ENCODE peak calls at places on chromosomes 6 and 20, in five cellular contexts. X is stimulated activated CD4-positive, alpha-beta T cell treated with anti-CD3 and anti-CD28 coated beads, Interleukin-15, amount 100 ng/mL, for 1 hour; M is left ventricle myocardium superior; S is psoas muscle; Q is mesothelial cell of epicardium. G is an unnamed sample.

GRCh38 chr20:24747881-24748595 is 201.0 kb upstream of the CST7 start:
- DNase-seq in Q (no peak), S (no peak), X (no peak), M (no peak), G (no peak)

GRCh38 chr6:44675449-44675848 is 287.9 kb downstream of the CDC5L start:
- DNase-seq in Q (no peak), M (no peak), X (no peak), S (no peak), G (no peak)

GRCh38 chr20:35618372-35619131 is 2.9 kb downstream of the SPAG4 start:
- DNase-seq in Q (no peak), X (no peak), S (no peak), M (peak), G (no peak)

GRCh38 chr6:94045473-94045872 is 626.1 kb upstream of the EPHA7 start:
- DNase-seq in S (no peak), M (no peak), Q (no peak), X (no peak), G (no peak)

GRCh38 chr6:37514377-37514776 is 14.7 kb upstream of the CCDC167 start:
- DNase-seq in M (no peak), Q (no peak), S (no peak), X (no peak), G (no peak)

GRCh38 chr6:53139841-53140413 is 8.7 kb downstream of the GCM1 start:
- DNase-seq in Q (no peak), S (no peak), X (no peak), M (no peak), G (no peak)

GRCh38 chr6:37809144-37809543 is 10.4 kb upstream of the ZFAND3 start:
- DNase-seq in X (no peak), S (peak), M (peak), Q (no peak), G (no peak)

GRCh38 chr6:143176090-143177021 is 115.7 kb downstream of the AIG1 start:
- DNase-seq in X (no peak), M (no peak), S (no peak), Q (no peak), G (no peak)

GRCh38 chr6:72238900-72239299 is 352.6 kb downstream of the RIMS1 start:
- DNase-seq in X (no peak), S (no peak), M (no peak), Q (no peak), G (no peak)

GRCh38 chr20:44068311-44068710 is 118.7 kb downstream of the JPH2 start:
- DNase-seq in Q (no peak), M (no peak), X (no peak), S (no peak), G (no peak)

GRCh38 chr20:64069614-64070243 is 6.7 kb downstream of the TCEA2 start:
- DNase-seq in Q (no peak), X (no peak), S (no peak), M (peak), G (no peak)

GRCh38 chr20:7742479-7742878 is 197.8 kb downstream of the HAO1 start:
- DNase-seq in M (no peak), Q (no peak), S (no peak), X (no peak), G (no peak)

GRCh38 chr6:33694401-33694931 is 17.0 kb downstream of the UQCC2 start:
- DNase-seq in M (no peak), X (peak), Q (no peak), S (peak), G (no peak)

GRCh38 chr6:50591135-50591534 is 122.2 kb upstream of the TFAP2D start:
- DNase-seq in X (no peak), S (no peak), Q (no peak), M (no peak), G (no peak)

GRCh38 chr6:13117561-13117960 is 210.8 kb downstream of the TBC1D7 start:
- DNase-seq in S (no peak), M (no peak), Q (no peak), X (no peak), G (no peak)

GRCh38 chr6:155765275-155766194 is 309.9 kb upstream of the NOX3 start:
- DNase-seq in Q (no peak), X (no peak), M (no peak), S (no peak), G (no peak)

GRCh38 chr6:75751443-75751842 is 2.4 kb downstream of the MYO6 start:
- DNase-seq in M (no peak), Q (no peak), S (no peak), X (no peak), G (no peak)

GRCh38 chr20:57390604-57391438 is at the start of gene RBM38:
- DNase-seq in X (peak), M (peak), Q (peak), S (peak), G (peak)

GRCh38 chr6:167056370-167056769 is 57.2 kb downstream of the CEP43 start:
- DNase-seq in M (no peak), S (no peak), Q (no peak), X (no peak), G (no peak)

GRCh38 chr6:79269877-79270276 is 35.4 kb upstream of the HMGN3 start:
- DNase-seq in S (no peak), M (no peak), Q (no peak), X (no peak), G (no peak)

GRCh38 chr6:33860706-33861474 is 57.1 kb upstream of the MLN start:
- DNase-seq in S (peak), X (no peak), M (no peak), Q (no peak), G (no peak)

GRCh38 chr6:89411269-89412070 is 603 bp downstream of the RRAGD start:
- DNase-seq in S (peak), X (no peak), M (peak), Q (peak), G (peak)

GRCh38 chr6:144845181-144845580 is 560.0 kb downstream of the UTRN start:
- DNase-seq in X (no peak), S (no peak), Q (no peak), M (no peak), G (no peak)